ENCODE peak calls at places on chromosomes 5 and 9, in eight cellular contexts. X is left lung, W is heart right ventricle, E is adrenal gland, O is kidney, F is hepatocyte, N is transverse colon, L is IMR-90. R is an unnamed sample. For H3K36me3, the result is how much of the 10 kb centered on the place peaks cover.

GRCh38 chr5:16987776-16988175 is 51.7 kb upstream of the MYO10 start:
- DNase-seq in O (no peak), E (no peak), W (no peak), X (no peak), F (no peak), L (no peak), N (no peak), R (no peak)

GRCh38 chr5:173101245-173101644 is 43.1 kb upstream of the BNIP1 start:
- DNase-seq in X (no peak), O (no peak), N (no peak), W (no peak), F (no peak), E (no peak), L (no peak), R (no peak)

GRCh38 chr9:92432350-92432749 is 8.1 kb upstream of the OMD start:
- DNase-seq in F (no peak), E (no peak), N (no peak), L (no peak), X (no peak), W (no peak), O (no peak), R (no peak)

GRCh38 chr5:9112520-9113291 is 433.2 kb downstream of the SEMA5A start:
- DNase-seq in F (no peak), N (no peak), O (no peak), E (no peak), W (no peak), L (peak), X (no peak), R (no peak)

GRCh38 chr9:69254223-69254622 is 70.8 kb upstream of the ENTREP1 start:
- DNase-seq in W (no peak), X (no peak), N (no peak), F (no peak), L (no peak), O (no peak), E (no peak), R (no peak)

GRCh38 chr9:111925784-111926183 is 29.2 kb downstream of the UGCG start:
- DNase-seq in O (no peak), E (no peak), W (no peak), N (no peak), L (no peak), X (no peak), F (no peak), R (no peak)

GRCh38 chr9:68951879-68952659 is 61.8 kb downstream of the PRKACG start:
- DNase-seq in L (no peak), N (no peak), F (no peak), O (no peak), W (no peak), E (peak), X (no peak), R (no peak)

GRCh38 chr5:10452768-10453331 is 11.2 kb downstream of the ROPN1L start:
- DNase-seq in O (no peak), X (no peak), W (no peak), L (peak), F (peak), N (no peak), E (peak), R (peak)

GRCh38 chr5:132103380-132103951 is 29.9 kb downstream of the CSF2 start:
- DNase-seq in E (peak), L (peak), O (peak), F (peak), W (peak), X (peak), N (peak), R (peak)

GRCh38 chr5:89729623-89730390 is 679.7 kb downstream of the CETN3 start:
- DNase-seq in E (no peak), O (no peak), N (no peak), L (no peak), F (peak), X (no peak), W (no peak), R (no peak)

GRCh38 chr5:18900644-18901043 is 1087.4 kb downstream of the CDH18 start:
- DNase-seq in N (no peak), F (no peak), L (no peak), E (no peak), O (no peak), W (no peak), X (no peak), R (no peak)

GRCh38 chr5:179253730-179254129 is 91.5 kb downstream of the ADAMTS2 start:
- DNase-seq in E (no peak), W (no peak), X (peak), F (no peak), O (no peak), L (no peak), N (peak), R (no peak)

GRCh38 chr5:32753765-32754164 is 42.6 kb downstream of the NPR3 start:
- DNase-seq in F (no peak), E (no peak), O (no peak), W (no peak), N (no peak), L (peak), X (no peak), R (no peak)

GRCh38 chr5:73376618-73377170 is 71.9 kb downstream of the FOXD1 start:
- DNase-seq in O (no peak), W (no peak), L (peak), F (no peak), X (no peak), E (no peak), N (no peak), R (no peak)

GRCh38 chr9:101907466-101907865 is 169.0 kb upstream of the GRIN3A start:
- DNase-seq in E (no peak), F (no peak), L (no peak), N (no peak), W (no peak), X (no peak), O (no peak), R (no peak)

GRCh38 chr5:111741270-111741669 is 15.7 kb downstream of the NREP start:
- DNase-seq in L (peak), F (no peak), W (no peak), N (no peak), X (no peak), E (no peak), O (no peak), R (no peak)

GRCh38 chr5:158135682-158136176 is 276.8 kb upstream of the CLINT1 start:
- DNase-seq in L (no peak), F (no peak), E (no peak), O (no peak), W (no peak), N (no peak), X (no peak), R (no peak)

GRCh38 chr5:55160493-55161209 is 680 bp downstream of the GPX8 start:
- DNase-seq in X (peak), N (peak), L (peak), F (peak), W (no peak), O (peak), E (peak), R (peak)

GRCh38 chr5:105868038-105868775 is 1802.5 kb downstream of the EFNA5 start:
- DNase-seq in L (no peak), X (no peak), W (no peak), N (no peak), F (no peak), E (no peak), O (peak), R (peak)

GRCh38 chr5:158855510-158855909 is 244.2 kb downstream of the EBF1 start:
- DNase-seq in E (no peak), O (no peak), W (no peak), L (no peak), X (no peak), F (no peak), N (no peak), R (no peak)

GRCh38 chr9:101028346-101029299 is at the start of gene PLPPR1:
- DNase-seq in E (peak), W (peak), N (peak), L (peak), X (peak), F (peak), O (peak), R (peak)

GRCh38 chr5:78601622-78602314 is 46.8 kb downstream of the LHFPL2 start:
- DNase-seq in F (no peak), E (no peak), N (no peak), X (no peak), O (no peak), L (peak), W (no peak), R (no peak)

GRCh38 chr5:86979801-86980510 is 287.7 kb upstream of the RASA1 start:
- DNase-seq in E (no peak), N (no peak), W (no peak), O (no peak), L (peak), X (no peak), F (no peak), R (peak)

GRCh38 chr5:150441813-150442698 is 7.5 kb downstream of the RPS14 start:
- DNase-seq in E (no peak), W (no peak), X (no peak), L (no peak), F (no peak), O (no peak), N (no peak), R (no peak)

GRCh38 chr9:27523141-27523540 is 949 bp upstream of the IFNK start:
- DNase-seq in N (no peak), O (no peak), W (no peak), L (no peak), E (no peak), F (no peak), X (no peak), R (no peak)

GRCh38 chr9:36961568-36962360 is 72.3 kb downstream of the PAX5 start:
- DNase-seq in N (no peak), E (no peak), O (no peak), L (no peak), X (no peak), F (no peak), W (no peak), R (no peak)

GRCh38 chr9:27117489-27118135 is 8.6 kb downstream of the TEK start:
- DNase-seq in E (peak), F (peak), L (no peak), W (peak), N (peak), O (peak), X (peak), R (no peak)

GRCh38 chr5:25006734-25007133 is 362.0 kb upstream of the CDH10 start:
- DNase-seq in W (no peak), X (no peak), E (no peak), O (no peak), L (no peak), F (peak), N (no peak), R (no peak)

GRCh38 chr5:114249838-114250237 is 112.0 kb upstream of the KCNN2 start:
- DNase-seq in W (no peak), E (no peak), F (no peak), N (no peak), O (no peak), L (peak), X (no peak), R (no peak)

DNA sequence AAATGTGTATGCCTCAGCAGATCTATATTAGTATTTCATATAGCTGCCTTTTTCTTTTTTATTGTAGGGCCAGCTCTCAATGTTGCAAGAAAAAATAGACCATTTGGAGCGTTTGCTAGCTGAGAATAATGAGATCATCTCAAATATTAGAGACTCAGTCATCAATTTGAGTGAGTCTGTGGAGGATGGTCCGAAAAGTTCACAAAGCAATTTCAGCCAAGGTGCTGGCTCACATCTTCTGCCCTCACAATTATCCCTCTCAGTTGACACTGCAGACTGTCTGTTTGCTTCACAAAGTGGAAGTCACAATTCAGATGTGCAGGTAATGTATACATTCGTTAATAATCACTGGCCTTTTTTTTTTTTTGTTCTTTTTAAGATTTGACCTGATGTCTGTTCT is 23.7 kb downstream of the MAN2A1 start:
- DNase-seq in F (no peak), O (no peak), X (no peak), N (no peak), E (no peak), L (no peak), W (no peak), R (no peak)
- H3K36me3 ChIP-seq in F (under half), O (under half), X (under half), N (under half), E (under half), L (under half), W (under half), R (under half)

DNA sequence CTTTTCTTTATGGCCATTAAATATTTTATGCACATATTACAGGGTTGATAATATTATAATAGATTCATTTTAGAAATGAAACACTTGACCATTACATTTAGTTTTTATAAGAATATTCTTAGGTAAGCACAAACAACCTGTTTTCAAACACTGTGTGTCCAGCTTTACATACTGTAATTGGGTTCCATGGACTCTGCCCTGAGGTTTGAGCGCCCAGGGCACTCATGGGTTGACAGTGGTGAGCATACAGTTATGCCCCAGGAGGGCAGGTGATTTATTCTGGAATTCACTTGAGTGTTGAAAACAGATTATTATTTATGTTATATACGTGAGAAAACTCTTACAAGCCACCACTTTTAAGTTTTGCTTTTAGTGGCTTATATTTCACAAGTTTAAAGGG is 33.7 kb downstream of the TRIO start:
- DNase-seq in X (no peak), L (no peak), N (no peak), W (no peak), E (no peak), O (no peak), F (no peak), R (no peak)
- H3K27ac ChIP-seq in X (no peak), L (peak), N (no peak), W (no peak), E (no peak), O (no peak), F (no peak), R (no peak)

GRCh38 chr9:33318225-33318624 is 27.9 kb downstream of the NFX1 start:
- DNase-seq in E (no peak), W (no peak), F (no peak), O (no peak), L (no peak), N (no peak), X (no peak), R (no peak)

GRCh38 chr9:33320568-33321261 is 30.4 kb downstream of the NFX1 start:
- DNase-seq in F (peak), L (peak), O (no peak), E (peak), N (no peak), X (no peak), W (no peak), R (peak)

GRCh38 chr9:33315371-33315770 is 25.1 kb downstream of the NFX1 start:
- DNase-seq in F (no peak), E (no peak), N (no peak), L (no peak), X (no peak), W (no peak), O (no peak), R (no peak)

GRCh38 chr9:33318781-33319180 is 28.5 kb downstream of the NFX1 start:
- DNase-seq in W (no peak), E (no peak), N (no peak), L (no peak), O (no peak), X (no peak), F (no peak), R (no peak)

GRCh38 chr9:33320230-33320567 is 29.9 kb downstream of the NFX1 start:
- DNase-seq in N (no peak), X (no peak), F (no peak), L (no peak), W (no peak), O (no peak), E (peak), R (no peak)
- H3K36me3 ChIP-seq in N (under half), X (half or more), F (under half), L (under half), W (under half), O (half or more), E (half or more), R (half or more)

DNA sequence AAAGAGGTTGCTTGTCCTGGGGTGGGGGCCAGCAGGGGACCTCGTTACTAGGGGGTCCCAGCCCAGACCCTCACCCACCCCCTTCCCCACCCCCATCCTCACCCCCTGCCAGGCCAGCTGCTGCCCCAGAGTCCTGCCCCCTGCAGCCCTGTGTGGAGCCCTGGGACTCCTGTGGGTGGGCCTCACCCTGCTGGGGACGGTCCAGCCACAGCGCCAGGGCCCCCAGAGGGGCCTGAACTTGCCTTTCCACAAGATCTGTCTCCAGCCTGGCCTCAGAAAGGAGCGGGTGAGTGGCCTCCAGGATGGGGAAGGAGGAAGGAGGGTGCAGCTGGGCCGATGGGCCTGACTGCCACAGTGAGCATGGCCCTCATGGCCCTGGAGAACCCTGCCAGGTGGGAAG is 7.5 kb upstream of the PTGDS start:
- DNase-seq in N (no peak), E (no peak), F (no peak), X (no peak), W (no peak), L (no peak), O (no peak), R (no peak)
- H3K27ac ChIP-seq in N (no peak), E (no peak), F (no peak), X (no peak), W (no peak), L (no peak), O (no peak), R (no peak)

DNA sequence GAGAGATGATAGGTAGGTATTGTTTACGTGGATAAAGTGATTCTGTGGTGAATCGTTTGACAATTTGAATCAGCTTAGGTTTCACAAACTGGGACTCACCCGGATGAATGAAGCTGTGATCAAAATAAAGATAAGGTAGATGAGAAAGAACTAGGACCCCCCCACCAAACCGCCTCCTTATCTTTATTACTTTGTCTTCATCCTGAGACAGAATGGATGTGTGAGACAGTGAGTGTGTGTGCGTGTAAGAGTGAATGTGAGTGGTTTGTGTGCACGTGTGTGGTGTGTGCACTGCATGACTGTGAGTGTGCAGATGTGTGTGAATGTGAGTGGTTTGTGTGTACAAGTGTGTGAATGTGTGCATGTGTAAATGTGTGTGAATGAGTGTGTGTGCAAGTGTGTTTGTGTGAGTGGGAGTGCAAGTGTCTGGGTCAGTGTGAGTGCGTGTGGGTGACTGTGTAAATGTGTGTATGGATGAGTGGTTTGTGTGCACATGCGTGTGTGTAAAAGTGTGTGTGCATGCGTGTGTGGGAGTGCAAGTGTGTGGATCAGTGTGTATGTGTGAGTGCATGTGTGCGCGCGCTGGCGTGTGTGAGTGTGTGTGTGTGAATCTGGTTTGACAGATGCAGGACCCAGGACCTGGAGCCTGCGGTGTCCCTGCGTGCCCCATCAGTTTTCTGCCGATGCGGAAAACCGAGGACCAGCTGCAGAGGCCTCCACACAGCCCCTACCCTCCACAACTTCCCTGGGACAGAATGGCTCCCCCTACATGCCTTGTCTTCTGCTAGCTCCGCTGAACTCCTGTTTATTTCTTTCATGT is 11.4 kb upstream of the ENG start:
- DNase-seq in F (no peak), L (no peak), O (no peak), X (no peak), E (no peak), W (no peak), N (no peak), R (no peak)
- H3K36me3 ChIP-seq in F (under half), L (under half), O (under half), X (under half), E (under half), W (under half), N (under half), R (under half)

DNA sequence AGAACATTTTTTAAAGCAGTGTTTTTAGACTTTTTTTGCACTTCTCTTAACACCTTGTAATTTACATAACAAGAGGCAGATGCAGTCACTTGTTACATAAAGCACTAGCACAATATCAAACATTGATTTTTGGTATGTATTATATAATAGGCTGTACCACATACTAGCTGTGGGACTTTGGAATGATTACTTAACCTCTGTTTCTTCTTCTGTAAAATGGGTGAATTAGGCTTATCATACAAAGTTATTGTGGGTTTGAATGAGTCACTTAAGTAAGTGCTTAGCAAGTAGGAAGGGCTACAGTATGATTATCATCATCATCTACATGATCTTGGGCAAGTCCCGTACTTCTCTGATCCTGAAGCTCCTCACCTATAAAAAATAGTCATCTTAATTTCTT is 2.1 kb downstream of the FAM81B start:
- DNase-seq in N (no peak), O (no peak), L (no peak), F (no peak), X (no peak), W (no peak), E (no peak), R (no peak)
- H3K27ac ChIP-seq in N (no peak), O (no peak), L (no peak), F (no peak), X (no peak), W (no peak), E (no peak), R (no peak)

GRCh38 chr9:87650611-87651295 is 75.2 kb upstream of the CTSL start:
- DNase-seq in X (no peak), E (no peak), W (no peak), O (no peak), L (no peak), F (no peak), N (no peak), R (no peak)
- H3K36me3 ChIP-seq in X (half or more), E (under half), W (under half), O (under half), L (under half), F (under half), N (under half), R (half or more)

DNA sequence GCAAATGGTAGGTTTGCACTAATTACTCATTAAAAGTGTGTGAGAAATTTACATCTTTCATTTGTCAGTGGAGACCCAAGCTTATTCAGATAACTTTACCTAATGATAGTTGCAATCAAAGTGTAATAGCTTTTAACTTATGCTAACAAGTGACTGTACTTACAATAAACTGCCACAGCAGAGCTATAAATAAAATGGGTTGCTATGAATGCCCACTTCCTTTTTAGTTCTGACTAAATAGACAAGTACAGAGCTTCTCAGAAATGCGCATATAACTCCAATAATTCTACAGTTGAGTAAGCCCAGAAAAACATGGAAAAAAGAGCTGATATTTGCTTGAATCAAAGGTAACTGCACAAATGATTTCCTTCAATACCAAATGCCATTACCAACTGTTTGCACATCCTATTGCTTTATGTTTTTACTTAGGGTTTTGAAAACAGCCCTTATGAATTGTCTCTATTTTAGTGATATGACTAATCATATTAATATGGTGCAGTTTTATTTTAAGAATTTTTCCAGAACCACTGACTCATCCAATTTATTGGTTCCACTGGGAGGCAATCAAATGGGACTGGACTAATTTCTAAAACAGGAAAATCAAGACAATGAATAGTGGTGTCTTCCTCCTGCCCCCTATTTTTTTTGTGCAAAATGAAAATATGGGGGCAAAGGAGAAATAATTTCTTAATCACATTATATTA is 84.1 kb downstream of the PPP2R2B start:
- DNase-seq in W (no peak), X (no peak), E (no peak), F (no peak), L (no peak), O (no peak), N (no peak), R (no peak)
- H3K27ac ChIP-seq in W (no peak), X (no peak), E (no peak), F (no peak), L (no peak), O (no peak), N (no peak), R (no peak)